ENCODE peak calls at places on chromosomes 3 and 15, in five cellular contexts. K, W, L, G and H are unnamed samples.

GRCh38 chr15:77004189-77004588 is 9.3 kb downstream of the PSTPIP1 start:
- DNase-seq in K (no peak), W (no peak), L (no peak), G (no peak), H (no peak)

GRCh38 chr3:71421820-71422566 is 161.5 kb downstream of the FOXP1 start:
- DNase-seq in K (no peak), W (peak), L (no peak), G (no peak), H (no peak)

GRCh38 chr3:196706313-196706712 is 5.7 kb downstream of the CEP19 start:
- DNase-seq in K (no peak), W (no peak), L (no peak), G (no peak), H (no peak)

GRCh38 chr15:100254694-100255093 is 87.1 kb downstream of the ADAMTS17 start:
- DNase-seq in K (no peak), W (no peak), L (peak), G (no peak), H (no peak)

GRCh38 chr3:45978348-45978747 is 17.3 kb downstream of the FYCO1 start:
- DNase-seq in K (no peak), W (no peak), L (peak), G (no peak), H (no peak)

GRCh38 chr3:105518806-105519418 is 152.2 kb downstream of the ALCAM start:
- DNase-seq in K (no peak), W (peak), L (peak), G (peak), H (peak)

GRCh38 chr3:194148383-194148782 is 12.4 kb downstream of the HES1 start:
- DNase-seq in K (no peak), W (no peak), L (no peak), G (no peak), H (no peak)

GRCh38 chr15:98881526-98882517 is 125.8 kb downstream of the PGPEP1L start:
- DNase-seq in K (no peak), W (peak), L (peak), G (peak), H (peak)